ENCODE peak calls at places on chromosomes 3 and 15, in four cellular contexts. One of them, this sample, is unnamed.
A peak's percentile ranks its signal among the peaks of the same experiment; 100 is the strongest.

GRCh38 chr15:31344824-31345605 is 18.4 kb downstream of the KLF13 start:
- DNase-seq in HepG2: no peak
- DNase-seq in K562: no peak
- DNase-seq in GM12878: no peak
- DNase-seq in this sample: no peak

GRCh38 chr3:105906834-105907233 is 38.0 kb upstream of the CBLB start:
- DNase-seq in HepG2: no peak
- DNase-seq in K562: no peak
- DNase-seq in GM12878: no peak
- DNase-seq in this sample: peak; percentile 29

GRCh38 chr3:38085943-38086324 is 46.9 kb downstream of the DLEC1 start:
- DNase-seq in HepG2: no peak
- DNase-seq in K562: no peak
- DNase-seq in GM12878: no peak
- DNase-seq in this sample: no peak

GRCh38 chr15:52480990-52481389 is 47.7 kb downstream of the MYO5A start:
- DNase-seq in HepG2: no peak
- DNase-seq in K562: no peak
- DNase-seq in GM12878: no peak
- DNase-seq in this sample: no peak

GRCh38 chr3:188058569-188059184 is 95.3 kb upstream of the LPP start:
- DNase-seq in HepG2: no peak
- DNase-seq in K562: no peak
- DNase-seq in GM12878: no peak
- DNase-seq in this sample: no peak

GRCh38 chr3:65500398-65501306 is 538.1 kb downstream of the MAGI1 start:
- DNase-seq in HepG2: no peak
- DNase-seq in K562: peak; percentile 86
- DNase-seq in GM12878: no peak
- DNase-seq in this sample: no peak

GRCh38 chr3:4949659-4950058 is 29.6 kb upstream of the BHLHE40 start:
- DNase-seq in HepG2: no peak
- DNase-seq in K562: no peak
- DNase-seq in GM12878: no peak
- DNase-seq in this sample: no peak

GRCh38 chr15:34999906-35000305 is 11.8 kb upstream of the ZNF770 start:
- DNase-seq in HepG2: no peak
- DNase-seq in K562: no peak
- DNase-seq in GM12878: no peak
- DNase-seq in this sample: no peak

GRCh38 chr15:61396235-61396927 is 167.3 kb upstream of the RORA start:
- DNase-seq in HepG2: no peak
- DNase-seq in K562: no peak
- DNase-seq in GM12878: no peak
- DNase-seq in this sample: no peak

GRCh38 chr3:144590854-144591253 is 619.2 kb downstream of the DIPK2A start:
- DNase-seq in HepG2: no peak
- DNase-seq in K562: no peak
- DNase-seq in GM12878: no peak
- DNase-seq in this sample: peak; percentile 45

GRCh38 chr3:129611812-129612349 is 5.4 kb upstream of the PLXND1 start:
- DNase-seq in HepG2: peak; percentile 70
- DNase-seq in K562: no peak
- DNase-seq in GM12878: no peak
- DNase-seq in this sample: no peak

GRCh38 chr3:69096299-69096698 is 11.6 kb downstream of the ARL6IP5 start:
- DNase-seq in HepG2: no peak
- DNase-seq in K562: no peak
- DNase-seq in GM12878: no peak
- DNase-seq in this sample: no peak

GRCh38 chr3:124137264-124137663 is 145.3 kb upstream of the ROPN1 start:
- DNase-seq in HepG2: no peak
- DNase-seq in K562: no peak
- DNase-seq in GM12878: no peak
- DNase-seq in this sample: no peak

GRCh38 chr3:52238193-52238760 is 681 bp downstream of the TWF2 start:
- DNase-seq in HepG2: peak; percentile 89
- DNase-seq in K562: peak; percentile 36
- DNase-seq in GM12878: no peak
- DNase-seq in this sample: peak; percentile 20

GRCh38 chr3:8239718-8240698 is 261.6 kb upstream of the LMCD1 start:
- DNase-seq in HepG2: peak; percentile 27
- DNase-seq in K562: peak; percentile 52
- DNase-seq in GM12878: no peak
- DNase-seq in this sample: peak; percentile 66

GRCh38 chr15:44788748-44789147 is 52.4 kb downstream of the TRIM69 start:
- DNase-seq in HepG2: no peak
- DNase-seq in K562: no peak
- DNase-seq in GM12878: no peak
- DNase-seq in this sample: no peak
- TF ChIP-seq JUNB in HepG2: no peak
- TF ChIP-seq JUNB in K562: no peak
- TF ChIP-seq JUNB in GM12878: no peak
- TF ChIP-seq JUNB in this sample: no peak

DNA sequence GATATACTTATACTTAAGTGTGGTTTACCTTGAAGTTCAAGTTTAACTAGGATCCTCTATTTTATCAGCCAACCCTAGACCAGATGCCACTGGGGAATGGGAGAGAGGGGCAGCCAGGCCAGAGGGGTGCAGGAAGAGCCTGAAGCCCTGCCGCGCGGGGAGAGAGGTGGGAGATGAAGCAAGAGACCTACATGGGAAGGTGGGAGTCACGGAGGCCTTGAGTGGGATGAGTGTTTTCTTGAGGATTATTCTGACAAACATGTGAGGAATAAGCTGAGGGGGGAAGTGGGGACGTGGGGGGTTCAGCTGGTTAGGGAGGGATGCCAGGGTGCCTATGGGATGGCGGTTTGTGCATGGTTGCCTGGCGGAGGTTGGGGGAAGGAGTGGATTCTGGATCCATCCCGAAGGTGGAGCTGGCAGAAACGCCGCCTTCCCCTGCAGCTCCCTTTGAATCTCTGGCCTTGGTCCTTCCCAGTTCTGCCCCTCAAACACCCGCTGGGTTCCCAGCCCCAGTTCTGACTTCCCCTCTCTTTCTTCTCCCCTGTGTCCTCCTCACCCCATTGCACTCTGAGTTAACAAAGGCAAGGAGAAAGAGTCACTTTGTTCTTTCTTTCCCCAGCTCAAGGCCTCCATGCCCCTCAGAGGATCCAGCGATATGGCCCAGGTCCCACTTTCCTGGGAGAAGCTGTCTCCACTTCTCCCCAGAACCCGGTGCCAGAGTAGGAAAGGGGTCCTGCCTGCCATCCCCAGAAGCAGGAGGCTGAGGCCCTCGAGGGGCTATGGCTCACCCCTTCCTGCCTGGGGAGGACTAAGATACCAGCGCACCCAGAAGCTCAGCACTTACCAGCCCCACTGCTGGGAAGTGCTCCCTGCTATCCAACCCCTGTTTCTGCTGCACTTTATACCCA is 274.2 kb downstream of the UACA start:
- DNase-seq in HepG2: no peak
- DNase-seq in K562: no peak
- DNase-seq in GM12878: no peak
- DNase-seq in this sample: no peak
- TF ChIP-seq POLR2AphosphoS2 in HepG2: no peak
- TF ChIP-seq POLR2AphosphoS2 in K562: no peak
- TF ChIP-seq POLR2AphosphoS2 in GM12878: no peak
- TF ChIP-seq POLR2AphosphoS2 in this sample: no peak

DNA sequence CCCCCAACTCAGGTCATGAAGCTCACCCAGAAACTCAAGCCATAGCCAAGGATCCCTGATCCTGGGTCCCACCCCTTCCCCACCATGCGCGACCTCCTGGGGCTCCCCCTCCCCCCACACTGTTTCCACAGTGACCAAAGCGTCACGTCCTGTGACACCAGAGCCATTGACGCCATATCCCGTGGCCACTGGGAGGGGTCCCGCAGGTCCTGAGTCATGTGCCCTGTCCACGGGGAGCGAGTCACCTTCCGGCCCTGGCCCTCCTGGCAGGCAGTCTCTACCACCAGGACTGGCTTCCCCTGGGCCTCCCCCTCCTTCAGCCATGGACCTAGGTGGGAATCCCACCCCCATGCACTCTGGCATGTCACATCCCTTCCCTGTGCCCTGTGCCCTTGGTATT is 15.6 kb downstream of the SEMA3F start:
- DNase-seq in HepG2: peak; percentile 48
- DNase-seq in K562: peak; percentile 47
- DNase-seq in GM12878: no peak
- DNase-seq in this sample: peak; percentile 61
- TF ChIP-seq CHD2 in HepG2: no peak
- TF ChIP-seq CHD2 in K562: no peak
- TF ChIP-seq CHD2 in GM12878: no peak
- TF ChIP-seq CHD2 in this sample: no peak

DNA sequence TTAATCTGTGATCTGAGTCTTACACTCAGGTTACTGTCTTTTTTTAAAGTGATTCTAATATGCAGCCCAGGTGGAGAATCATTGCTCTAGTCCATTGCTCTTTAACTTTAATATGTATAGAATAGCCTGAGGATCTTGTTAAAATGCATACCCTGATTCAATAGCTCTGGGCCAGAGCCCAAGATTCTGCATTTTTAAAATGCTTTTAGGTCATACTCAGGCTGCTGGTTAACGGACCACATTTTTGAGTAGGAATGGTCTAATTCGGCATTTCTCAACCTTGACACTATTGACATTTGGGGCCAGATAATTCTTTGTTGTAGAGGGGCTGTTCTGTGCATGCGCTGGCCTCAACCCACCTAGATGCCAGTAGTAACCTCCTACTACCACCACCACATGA is 20.9 kb upstream of the FSTL1 start:
- DNase-seq in HepG2: no peak
- DNase-seq in K562: no peak
- DNase-seq in GM12878: no peak
- DNase-seq in this sample: no peak
- TF ChIP-seq JUNB in HepG2: no peak
- TF ChIP-seq JUNB in K562: no peak
- TF ChIP-seq JUNB in GM12878: no peak
- TF ChIP-seq JUNB in this sample: no peak

GRCh38 chr3:189307963-189308362 is 136.2 kb downstream of the TPRG1 start:
- DNase-seq in HepG2: no peak
- DNase-seq in K562: no peak
- DNase-seq in GM12878: no peak
- DNase-seq in this sample: no peak

GRCh38 chr3:189301479-189301878 is 129.7 kb downstream of the TPRG1 start:
- DNase-seq in HepG2: no peak
- DNase-seq in K562: no peak
- DNase-seq in GM12878: no peak
- DNase-seq in this sample: no peak

GRCh38 chr3:189303584-189303983 is 131.8 kb downstream of the TPRG1 start:
- DNase-seq in HepG2: no peak
- DNase-seq in K562: no peak
- DNase-seq in GM12878: no peak
- DNase-seq in this sample: peak; percentile 59

GRCh38 chr3:189305412-189305811 is 133.6 kb downstream of the TPRG1 start:
- DNase-seq in HepG2: no peak
- DNase-seq in K562: no peak
- DNase-seq in GM12878: no peak
- DNase-seq in this sample: no peak

GRCh38 chr3:189304465-189305341 is 132.9 kb downstream of the TPRG1 start:
- DNase-seq in HepG2: no peak
- DNase-seq in K562: no peak
- DNase-seq in GM12878: no peak
- DNase-seq in this sample: peak; percentile 72
- TF ChIP-seq POLR2AphosphoS2 in HepG2: no peak
- TF ChIP-seq POLR2AphosphoS2 in K562: no peak
- TF ChIP-seq POLR2AphosphoS2 in GM12878: no peak
- TF ChIP-seq POLR2AphosphoS2 in this sample: no peak

DNA sequence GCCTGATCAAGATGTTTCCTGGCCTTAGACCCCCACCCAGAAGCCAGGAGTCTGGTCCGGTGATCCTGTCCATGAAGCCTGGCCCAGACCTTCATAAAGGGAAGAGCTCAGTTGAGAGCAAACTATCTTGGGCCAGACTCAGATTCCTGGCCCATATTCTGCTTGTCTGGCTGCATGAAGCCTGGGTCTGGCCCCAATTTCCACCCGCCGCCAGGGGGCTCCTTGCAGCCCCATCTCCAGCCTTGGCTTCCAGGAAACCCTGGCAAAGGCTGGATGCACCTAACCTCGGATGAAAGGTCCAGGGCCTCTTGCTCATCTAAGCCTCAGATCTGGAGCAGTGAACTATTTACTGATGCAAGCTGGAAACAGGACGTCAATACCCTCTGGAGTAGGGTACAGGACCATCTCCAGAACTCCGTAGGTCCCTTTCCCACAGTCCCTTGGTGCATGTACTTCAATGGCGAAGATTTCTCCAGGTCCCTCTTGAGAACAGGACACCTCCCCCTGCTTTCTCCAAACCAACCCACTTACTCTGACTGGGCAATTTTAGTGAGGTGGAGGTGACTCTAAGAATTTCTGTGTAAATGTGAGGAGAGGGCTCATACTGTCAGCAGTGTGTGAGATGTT is 5.6 kb downstream of the FOXL2 start:
- DNase-seq in HepG2: peak; percentile 44
- DNase-seq in K562: peak; percentile 82
- DNase-seq in GM12878: no peak
- DNase-seq in this sample: peak; percentile 57
- TF ChIP-seq CHD2 in HepG2: no peak
- TF ChIP-seq CHD2 in K562: no peak
- TF ChIP-seq CHD2 in GM12878: no peak
- TF ChIP-seq CHD2 in this sample: no peak

GRCh38 chr15:99433757-99434211 is 132.0 kb upstream of the MEF2A start:
- DNase-seq in HepG2: no peak
- DNase-seq in K562: no peak
- DNase-seq in GM12878: no peak
- DNase-seq in this sample: no peak
- TF ChIP-seq JUNB in HepG2: no peak
- TF ChIP-seq JUNB in K562: no peak
- TF ChIP-seq JUNB in GM12878: no peak
- TF ChIP-seq JUNB in this sample: no peak